ENCODE peak calls at places on chromosomes 5 and 9, in five cellular contexts. U is B cell, G is adrenal gland, M is kidney epithelial cell, Z is astrocyte. E is an unnamed sample.

GRCh38 chr5:151745071-151745705 is 13.2 kb downstream of the ATOX1 start:
- DNase-seq in M (peak), U (peak), Z (peak), G (peak), E (peak)

GRCh38 chr9:136990233-136990911 is 1.9 kb upstream of the PAXX start:
- DNase-seq in U (no peak), Z (no peak), G (no peak), M (no peak), E (no peak)

GRCh38 chr9:107751522-107752235 is 262.1 kb upstream of the KLF4 start:
- DNase-seq in U (no peak), M (peak), G (peak), Z (peak), E (peak)

GRCh38 chr5:156295434-156295833 is 31.5 kb upstream of the SGCD start:
- DNase-seq in Z (no peak), U (no peak), G (no peak), M (no peak), E (no peak)

GRCh38 chr9:124794902-124795491 is 18.1 kb downstream of the OLFML2A start:
- DNase-seq in M (no peak), Z (no peak), G (no peak), U (no peak), E (no peak)

GRCh38 chr5:114249838-114250237 is 112.0 kb upstream of the KCNN2 start:
- DNase-seq in G (no peak), U (no peak), Z (peak), M (no peak), E (no peak)

GRCh38 chr5:135147294-135148090 is 113.5 kb upstream of the PITX1 start:
- DNase-seq in Z (no peak), M (no peak), U (no peak), G (no peak), E (no peak)

GRCh38 chr5:5882706-5883105 is 460.2 kb downstream of the ICE1 start:
- DNase-seq in U (no peak), M (no peak), Z (no peak), G (no peak), E (no peak)

GRCh38 chr5:9301200-9301599 is 244.7 kb downstream of the SEMA5A start:
- DNase-seq in G (no peak), Z (no peak), U (no peak), M (no peak), E (no peak)

GRCh38 chr5:136034976-136035375 is 6.2 kb downstream of the TGFBI start:
- DNase-seq in Z (no peak), G (no peak), U (no peak), M (no peak), E (no peak)

GRCh38 chr9:129242971-129243561 is 65.0 kb upstream of the IER5L start:
- DNase-seq in Z (peak), U (no peak), G (no peak), M (no peak), E (no peak)

GRCh38 chr5:64900618-64901017 is 131.9 kb downstream of the CWC27 start:
- DNase-seq in M (no peak), Z (no peak), U (no peak), G (no peak), E (no peak)

GRCh38 chr5:122101636-122102285 is 23.7 kb upstream of the LOX start:
- DNase-seq in M (no peak), Z (peak), G (no peak), U (peak), E (peak)

GRCh38 chr9:120289990-120290925 is 289.7 kb downstream of the CDK5RAP2 start:
- DNase-seq in Z (peak), G (no peak), M (no peak), U (no peak), E (no peak)

GRCh38 chr9:99055384-99055783 is 49.5 kb upstream of the TGFBR1 start:
- DNase-seq in G (peak), U (no peak), Z (peak), M (no peak), E (peak)

GRCh38 chr9:70260007-70260443 is 1.2 kb downstream of the SMC5 start:
- DNase-seq in G (no peak), Z (no peak), M (no peak), U (no peak), E (no peak)

GRCh38 chr5:20105915-20106314 is 117.9 kb upstream of the CDH18 start:
- DNase-seq in M (no peak), G (no peak), Z (no peak), U (no peak), E (no peak)

GRCh38 chr5:180809403-180810209 is 7.0 kb upstream of the MGAT1 start:
- DNase-seq in M (no peak), Z (peak), G (peak), U (peak), E (peak)

GRCh38 chr9:91741529-91741928 is 208.5 kb downstream of the ROR2 start:
- DNase-seq in M (no peak), G (no peak), U (no peak), Z (peak), E (peak)

GRCh38 chr5:179371681-179372675 is 26.7 kb upstream of the ADAMTS2 start:
- DNase-seq in M (no peak), G (peak), Z (no peak), U (no peak), E (no peak)

GRCh38 chr5:122492675-122493074 is 180.6 kb downstream of the SNCAIP start:
- DNase-seq in U (no peak), Z (no peak), G (no peak), M (no peak), E (no peak)

GRCh38 chr9:130962418-130963316 is 23.6 kb upstream of the FIBCD1 start:
- DNase-seq in Z (peak), G (peak), M (peak), U (no peak), E (peak)

GRCh38 chr5:149129181-149129580 is 12.1 kb upstream of the ABLIM3 start:
- DNase-seq in M (no peak), U (no peak), Z (no peak), G (no peak), E (peak)

GRCh38 chr9:88937248-88937647 is 54.0 kb upstream of the S1PR3 start:
- DNase-seq in M (no peak), Z (no peak), U (no peak), G (no peak), E (no peak)

GRCh38 chr5:52727568-52727967 is 60.1 kb upstream of the ITGA1 start:
- DNase-seq in Z (peak), M (no peak), G (peak), U (no peak), E (peak)

E was measured in renal cortical epithelial cell.